ENCODE peak calls at places on chromosomes 4 and X, in five cellular contexts. P is stomach, F is mammary epithelial cell, E is fibroblast of villous mesenchyme, D is colonic mucosa. H is an unnamed sample.

GRCh38 chr4:8915201-8916200 is 43.9 kb upstream of the HMX1 start:
- DNase-seq in F (no peak), D (peak; percentile 12), E (no peak), P (peak; percentile 20), H (no peak)

GRCh38 chr4:114156371-114156770 is 176.9 kb upstream of the ARSJ start:
- DNase-seq in E (peak; percentile 10), F (no peak), P (no peak), D (no peak), H (no peak)

GRCh38 chr4:130025701-130026100 is 929.7 kb downstream of the C4orf33 start:
- DNase-seq in D (no peak), F (no peak), E (no peak), P (no peak), H (no peak)

GRCh38 chrX:108312938-108313337 is 125.3 kb downstream of the COL4A6 start:
- DNase-seq in F (peak; percentile 83), P (peak; percentile 27), D (no peak), E (peak; percentile 56), H (peak; percentile 54)

GRCh38 chr4:168021666-168022065 is 70.7 kb upstream of the ANXA10 start:
- DNase-seq in P (no peak), D (no peak), F (peak; percentile 56), E (no peak), H (peak; percentile 36)

GRCh38 chr4:8035371-8035780 is 95.7 kb upstream of the AFAP1 start:
- DNase-seq in F (peak; percentile 79), E (peak; percentile 14), P (no peak), D (no peak), H (peak; percentile 37)

GRCh38 chr4:41258783-41259182 is 2.1 kb downstream of the UCHL1 start:
- DNase-seq in F (peak; percentile 38), P (no peak), D (no peak), E (peak; percentile 71), H (peak; percentile 74)

GRCh38 chrX:10296581-10296980 is 139.8 kb downstream of the CLCN4 start:
- DNase-seq in E (peak; percentile 60), F (no peak), D (no peak), P (no peak), H (peak; percentile 13)

GRCh38 chr4:20532871-20533870 is 167.1 kb upstream of the PACRGL start:
- DNase-seq in F (peak; percentile 1), P (no peak), E (no peak), D (no peak), H (peak; percentile 20)

GRCh38 chr4:1207157-1207470 is 34.7 kb upstream of the SPON2 start:
- DNase-seq in D (no peak), E (no peak), P (no peak), F (no peak), H (no peak)

GRCh38 chr4:165027762-165028402 is 3.9 kb upstream of the TRIM60 start:
- DNase-seq in P (no peak), D (no peak), E (peak; percentile 31), F (no peak), H (peak; percentile 2)

GRCh38 chr4:54230479-54231418 is 1.7 kb downstream of the PDGFRA start:
- DNase-seq in F (no peak), P (no peak), D (peak; percentile 27), E (peak; percentile 42), H (peak; percentile 69)

GRCh38 chr4:56320293-56320692 is 67.0 kb downstream of the AASDH start:
- DNase-seq in P (no peak), E (peak; percentile 19), F (peak; percentile 33), D (no peak), H (peak; percentile 50)

GRCh38 chr4:41060352-41061318 is 153.7 kb downstream of the APBB2 start:
- DNase-seq in P (no peak), E (peak; percentile 42), D (no peak), F (no peak), H (peak; percentile 28)

GRCh38 chr4:8121236-8122015 is 37.2 kb downstream of the ABLIM2 start:
- DNase-seq in E (no peak), D (no peak), F (no peak), P (no peak), H (no peak)

GRCh38 chr4:72218953-72219352 is 187.2 kb downstream of the NPFFR2 start:
- DNase-seq in F (no peak), D (no peak), E (no peak), P (no peak), H (no peak)

GRCh38 chr4:1199556-1200331 is 27.4 kb upstream of the SPON2 start:
- DNase-seq in D (peak; percentile 19), F (no peak), P (peak; percentile 23), E (no peak), H (no peak)

GRCh38 chr4:169428376-169428775 is 157.6 kb upstream of the SH3RF1 start:
- DNase-seq in F (no peak), P (no peak), D (no peak), E (peak; percentile 13), H (peak; percentile 35)

GRCh38 chr4:140736669-140737343 is 19.4 kb downstream of the TBC1D9 start:
- DNase-seq in D (no peak), E (no peak), F (no peak), P (no peak), H (no peak)

GRCh38 chr4:139641218-139641617 is 24.4 kb upstream of the MGST2 start:
- DNase-seq in F (no peak), D (no peak), E (peak; percentile 22), P (no peak), H (peak; percentile 57)

GRCh38 chrX:6693051-6693450 is 158.1 kb upstream of the VCX3A start:
- DNase-seq in D (no peak), F (no peak), E (no peak), P (no peak), H (no peak)

GRCh38 chr4:1109332-1109731 is 4.0 kb downstream of the RNF212 start:
- DNase-seq in F (no peak), E (no peak), P (no peak), D (no peak), H (no peak)

GRCh38 chr4:6595897-6596537 is 21.0 kb downstream of the MAN2B2 start:
- DNase-seq in D (no peak), F (no peak), E (no peak), P (no peak), H (no peak)

GRCh38 chr4:79650794-79651431 is 242.9 kb upstream of the GK2 start:
- DNase-seq in F (peak; percentile 44), P (no peak), E (peak; percentile 91), D (no peak), H (peak; percentile 70)

GRCh38 chr4:113467581-113467980 is 294.0 kb downstream of the CAMK2D start:
- DNase-seq in D (no peak), E (peak; percentile 78), P (no peak), F (peak; percentile 85), H (peak; percentile 86)

GRCh38 chrX:133350751-133351150 is 64.5 kb downstream of the GPC4 start:
- DNase-seq in E (peak; percentile 10), D (peak; percentile 20), P (peak; percentile 37), F (no peak), H (peak; percentile 2)

GRCh38 chrX:23398570-23398969 is 63.9 kb downstream of the PTCHD1 start:
- DNase-seq in P (no peak), E (no peak), D (no peak), F (no peak), H (no peak)

DNA sequence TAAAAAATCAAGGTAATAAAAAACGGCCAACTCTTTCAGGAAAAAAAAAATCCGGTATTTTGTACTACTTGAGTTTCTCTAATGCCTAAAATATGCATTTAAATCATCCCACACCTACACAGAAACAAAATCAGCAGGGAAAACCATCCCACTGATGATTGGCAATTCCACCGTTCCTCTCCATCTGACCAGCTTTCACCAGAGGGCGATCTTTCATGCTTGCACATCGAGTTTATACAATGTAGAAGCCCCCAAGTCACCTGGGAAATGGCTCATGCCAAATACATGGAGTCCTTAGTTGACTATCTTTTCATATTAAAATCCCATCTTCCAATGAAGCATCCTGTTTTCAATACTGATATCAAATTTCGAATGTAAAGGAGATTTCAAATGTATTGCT is 69.2 kb downstream of the PTCHD1 start:
- DNase-seq in P (no peak), D (no peak), F (no peak), E (no peak), H (peak; percentile 2)
- TF ChIP-seq CTCF in P (no peak), D (no peak), F (peak; percentile 53), E (peak; percentile 6), H (peak; percentile 29)

GRCh38 chr4:126109836-126110235 is 795.1 kb downstream of the FAT4 start:
- DNase-seq in P (no peak), E (no peak), D (no peak), F (no peak), H (no peak)

DNA sequence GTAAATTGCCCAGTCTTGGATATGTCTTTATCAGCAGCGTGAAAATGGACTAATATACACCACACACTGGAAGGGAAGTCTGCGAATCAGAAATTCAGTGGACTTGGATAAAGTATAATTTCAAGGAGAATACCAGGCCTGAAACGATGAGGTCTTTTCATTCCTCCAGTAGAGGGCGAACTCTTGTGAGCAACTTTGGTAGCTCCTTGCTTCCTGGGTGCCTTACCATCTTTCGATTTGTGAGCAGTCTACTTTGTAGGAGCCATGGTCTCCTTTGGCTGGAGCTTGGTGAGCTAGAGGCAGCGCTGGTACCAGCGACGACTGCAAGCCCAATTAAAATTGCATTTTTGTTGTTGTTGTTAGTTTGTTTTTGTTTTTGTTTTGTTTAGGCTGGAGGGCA is 791.9 kb downstream of the FAT4 start:
- DNase-seq in P (no peak), F (peak; percentile 2), D (no peak), E (no peak), H (peak; percentile 3)
- TF ChIP-seq CTCF in P (no peak), F (peak; percentile 37), D (no peak), E (peak; percentile 11), H (no peak)

GRCh38 chr4:122827258-122827887 is 742 bp downstream of the FGF2 start:
- DNase-seq in E (peak; percentile 42), P (peak; percentile 26), D (peak; percentile 21), F (peak; percentile 42), H (peak; percentile 61)
- TF ChIP-seq CTCF in E (no peak), P (no peak), D (no peak), F (peak; percentile 16), H (peak; percentile 4)

DNA sequence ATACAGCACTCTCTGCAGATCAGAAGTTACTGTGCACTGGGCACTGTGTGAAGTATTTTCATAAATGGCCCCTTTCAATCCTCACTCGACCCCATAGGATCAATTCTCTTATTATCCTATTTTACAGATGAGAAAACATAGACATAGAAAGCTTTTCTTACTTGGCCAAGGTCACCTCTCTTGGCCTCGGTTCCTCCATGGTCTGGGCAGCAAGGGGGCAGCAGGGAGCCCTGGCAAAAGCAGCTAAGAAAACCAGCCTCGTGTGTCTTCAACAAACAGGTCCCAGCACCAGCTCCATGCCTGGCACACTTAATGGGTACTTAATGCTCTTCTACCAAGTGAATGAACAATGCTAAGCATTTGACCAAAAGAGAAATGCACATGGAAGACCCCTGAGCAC is 34.4 kb downstream of the BST1 start:
- DNase-seq in P (no peak), E (no peak), F (no peak), D (no peak), H (no peak)
- TF ChIP-seq CTCF in P (no peak), E (no peak), F (no peak), D (no peak), H (no peak)

DNA sequence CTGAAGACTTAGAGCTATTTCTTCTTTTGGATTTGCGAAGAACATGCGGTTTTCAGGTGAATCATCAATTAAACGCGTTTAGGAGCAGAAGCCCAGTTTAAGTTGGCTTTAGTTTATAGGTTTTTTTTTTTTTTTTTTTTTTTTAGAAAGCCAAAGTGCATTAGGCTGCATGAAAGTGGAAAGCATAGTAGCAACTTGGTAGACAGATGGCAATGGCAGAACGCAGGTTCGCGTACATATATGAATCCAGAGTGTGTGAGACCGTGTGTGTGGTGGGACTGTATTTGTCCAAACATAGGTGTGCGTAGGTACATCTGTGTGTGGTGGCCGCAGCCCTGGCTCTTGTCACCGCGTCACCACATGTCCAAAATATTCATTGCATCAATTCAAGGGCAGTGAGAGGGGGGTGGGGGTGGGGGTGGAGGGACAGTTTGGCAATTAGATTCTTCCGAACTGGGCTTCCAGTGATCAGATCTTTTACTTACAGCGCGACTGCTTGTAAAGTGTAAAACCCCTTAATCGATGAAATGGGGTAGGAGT is 901 bp downstream of the JADE1 start:
- DNase-seq in P (peak; percentile 32), F (no peak), D (peak; percentile 38), E (peak; percentile 53), H (peak; percentile 60)
- TF ChIP-seq CTCF in P (no peak), F (no peak), D (no peak), E (no peak), H (no peak)

GRCh38 chrX:136395271-136395670 is 92.5 kb upstream of the BRS3 start:
- DNase-seq in D (no peak), E (peak; percentile 6), F (peak; percentile 64), P (no peak), H (no peak)
- TF ChIP-seq CTCF in D (no peak), E (no peak), F (no peak), P (no peak), H (no peak)